ENCODE peak calls at places on chromosomes 4 and X, in seven cellular contexts. V, U, N, W, F, J and B are unnamed samples.

GRCh38 chrX:133590703-133591505 is 175.6 kb upstream of the GPC4 start:
- DNase-seq in W (peak), U (no peak), J (no peak), N (no peak), F (peak), V (no peak), B (no peak)

GRCh38 chr4:184409911-184410692 is 64.2 kb downstream of the IRF2 start:
- DNase-seq in W (no peak), N (no peak), V (no peak), J (no peak), F (no peak), U (no peak), B (no peak)

GRCh38 chr4:52173470-52174055 is 122.5 kb downstream of the SPATA18 start:
- DNase-seq in V (no peak), J (peak), U (no peak), N (peak), F (peak), W (peak), B (no peak)

GRCh38 chrX:119363391-119363790 is 35.7 kb upstream of the SLC25A43 start:
- DNase-seq in J (no peak), N (no peak), V (no peak), W (no peak), F (no peak), U (no peak), B (no peak)

GRCh38 chr4:39825741-39826231 is 127.8 kb downstream of the UBE2K start:
- DNase-seq in U (no peak), J (no peak), W (peak), N (no peak), V (no peak), F (peak), B (no peak)

GRCh38 chrX:13283968-13284914 is 35.6 kb downstream of the ATXN3L start:
- DNase-seq in F (peak), W (peak), J (no peak), N (no peak), V (no peak), U (no peak), B (no peak)

GRCh38 chrX:81316163-81316562 is 114.3 kb downstream of the SH3BGRL start:
- DNase-seq in F (peak), W (peak), N (no peak), U (no peak), J (no peak), V (no peak), B (no peak)

GRCh38 chr4:7929530-7929951 is 10.1 kb downstream of the AFAP1 start:
- DNase-seq in W (no peak), V (no peak), J (no peak), N (no peak), U (no peak), F (peak), B (no peak)

GRCh38 chr4:54227261-54228063 is 1.6 kb upstream of the PDGFRA start:
- DNase-seq in J (peak), W (peak), V (peak), N (no peak), F (no peak), U (no peak), B (no peak)

GRCh38 chr4:126361287-126361686 is 1046.5 kb downstream of the FAT4 start:
- DNase-seq in N (no peak), V (no peak), F (no peak), U (no peak), W (no peak), J (no peak), B (no peak)

GRCh38 chrX:102684772-102685520 is 27.3 kb upstream of the GPRASP2 start:
- DNase-seq in W (no peak), J (no peak), U (no peak), N (no peak), F (no peak), V (no peak), B (no peak)

GRCh38 chr4:53022162-53023100 is 160.3 kb downstream of the RASL11B start:
- DNase-seq in N (no peak), U (no peak), V (no peak), F (no peak), W (no peak), J (no peak), B (no peak)